ENCODE peak calls at places on chromosome 5, in five cellular contexts. One of them, this sample, is unnamed.

GRCh38 chr5:138466900-138467710 is 1.8 kb downstream of the EGR1 start:
- DNase-seq in right lobe of liver: no peak
- DNase-seq in left ventricle myocardium inferior: no peak
- DNase-seq in heart right ventricle: no peak
- DNase-seq in Caco-2: peak; percentile 54
- DNase-seq in this sample: peak; percentile 68

GRCh38 chr5:87210743-87211142 is 56.9 kb upstream of the RASA1 start:
- DNase-seq in right lobe of liver: no peak
- DNase-seq in left ventricle myocardium inferior: no peak
- DNase-seq in heart right ventricle: no peak
- DNase-seq in Caco-2: no peak
- DNase-seq in this sample: no peak

GRCh38 chr5:81768960-81769452 is 18.1 kb upstream of the SSBP2 start:
- DNase-seq in right lobe of liver: no peak
- DNase-seq in left ventricle myocardium inferior: no peak
- DNase-seq in heart right ventricle: no peak
- DNase-seq in Caco-2: no peak
- DNase-seq in this sample: no peak

GRCh38 chr5:94908889-94909480 is 290.5 kb downstream of the SLF1 start:
- DNase-seq in right lobe of liver: no peak
- DNase-seq in left ventricle myocardium inferior: no peak
- DNase-seq in heart right ventricle: no peak
- DNase-seq in Caco-2: no peak
- DNase-seq in this sample: no peak

GRCh38 chr5:150153957-150154617 is 1.6 kb downstream of the PDGFRB start:
- DNase-seq in right lobe of liver: no peak
- DNase-seq in left ventricle myocardium inferior: no peak
- DNase-seq in heart right ventricle: no peak
- DNase-seq in Caco-2: no peak
- DNase-seq in this sample: no peak

GRCh38 chr5:43121565-43122484 is 1.1 kb downstream of the ZNF131 start:
- DNase-seq in right lobe of liver: peak; percentile 33
- DNase-seq in left ventricle myocardium inferior: no peak
- DNase-seq in heart right ventricle: no peak
- DNase-seq in Caco-2: no peak
- DNase-seq in this sample: no peak

GRCh38 chr5:96288845-96289185 is 144.2 kb downstream of the PCSK1 start:
- DNase-seq in right lobe of liver: no peak
- DNase-seq in left ventricle myocardium inferior: no peak
- DNase-seq in heart right ventricle: no peak
- DNase-seq in Caco-2: no peak
- DNase-seq in this sample: no peak

GRCh38 chr5:81417052-81417451 is 23.1 kb upstream of the ACOT12 start:
- DNase-seq in right lobe of liver: no peak
- DNase-seq in left ventricle myocardium inferior: no peak
- DNase-seq in heart right ventricle: no peak
- DNase-seq in Caco-2: no peak
- DNase-seq in this sample: no peak

GRCh38 chr5:59790399-59791130 is 103.0 kb downstream of the PDE4D start:
- DNase-seq in right lobe of liver: no peak
- DNase-seq in left ventricle myocardium inferior: no peak
- DNase-seq in heart right ventricle: no peak
- DNase-seq in Caco-2: no peak
- DNase-seq in this sample: no peak

GRCh38 chr5:944992-945685 is 52.5 kb downstream of the TRIP13 start:
- DNase-seq in right lobe of liver: no peak
- DNase-seq in left ventricle myocardium inferior: no peak
- DNase-seq in heart right ventricle: no peak
- DNase-seq in Caco-2: no peak
- DNase-seq in this sample: peak; percentile 32

GRCh38 chr5:155735388-155735787 is 591.6 kb upstream of the SGCD start:
- DNase-seq in right lobe of liver: no peak
- DNase-seq in left ventricle myocardium inferior: peak; percentile 77
- DNase-seq in heart right ventricle: peak; percentile 59
- DNase-seq in Caco-2: no peak
- DNase-seq in this sample: no peak

GRCh38 chr5:38556599-38557308 is at the start of gene LIFR:
- DNase-seq in right lobe of liver: peak; percentile 76
- DNase-seq in left ventricle myocardium inferior: peak; percentile 89
- DNase-seq in heart right ventricle: peak; percentile 84
- DNase-seq in Caco-2: no peak
- DNase-seq in this sample: peak; percentile 91

GRCh38 chr5:135829681-135830383 is 4.6 kb upstream of the SLC25A48 start:
- DNase-seq in right lobe of liver: peak; percentile 51
- DNase-seq in left ventricle myocardium inferior: peak; percentile 57
- DNase-seq in heart right ventricle: peak; percentile 36
- DNase-seq in Caco-2: peak; percentile 63
- DNase-seq in this sample: peak; percentile 78

GRCh38 chr5:175542232-175542965 is 64.0 kb downstream of the SFXN1 start:
- DNase-seq in right lobe of liver: no peak
- DNase-seq in left ventricle myocardium inferior: no peak
- DNase-seq in heart right ventricle: no peak
- DNase-seq in Caco-2: no peak
- DNase-seq in this sample: no peak

GRCh38 chr5:91787718-91788117 is 404.6 kb upstream of the ARRDC3 start:
- DNase-seq in right lobe of liver: no peak
- DNase-seq in left ventricle myocardium inferior: no peak
- DNase-seq in heart right ventricle: no peak
- DNase-seq in Caco-2: no peak
- DNase-seq in this sample: no peak

GRCh38 chr5:151720195-151720594 is 33.5 kb upstream of the SPARC start:
- DNase-seq in right lobe of liver: no peak
- DNase-seq in left ventricle myocardium inferior: no peak
- DNase-seq in heart right ventricle: no peak
- DNase-seq in Caco-2: no peak
- DNase-seq in this sample: no peak
- H3K36me3 ChIP-seq in right lobe of liver: no peaks in the 10 kb centered on the region
- H3K36me3 ChIP-seq in left ventricle myocardium inferior: no peaks in the 10 kb centered on the region
- H3K36me3 ChIP-seq in heart right ventricle: no peaks in the 10 kb centered on the region
- H3K36me3 ChIP-seq in Caco-2: no peaks in the 10 kb centered on the region
- H3K36me3 ChIP-seq in this sample: no peaks in the 10 kb centered on the region

GRCh38 chr5:179825655-179826182 is 5.0 kb downstream of the SQSTM1 start:
- DNase-seq in right lobe of liver: no peak
- DNase-seq in left ventricle myocardium inferior: no peak
- DNase-seq in heart right ventricle: peak; percentile 2
- DNase-seq in Caco-2: peak; percentile 83
- DNase-seq in this sample: no peak

GRCh38 chr5:179829732-179830435 is 9.2 kb downstream of the SQSTM1 start:
- DNase-seq in right lobe of liver: no peak
- DNase-seq in left ventricle myocardium inferior: no peak
- DNase-seq in heart right ventricle: no peak
- DNase-seq in Caco-2: no peak
- DNase-seq in this sample: no peak

GRCh38 chr5:179827684-179828083 is 7.0 kb downstream of the SQSTM1 start:
- DNase-seq in right lobe of liver: no peak
- DNase-seq in left ventricle myocardium inferior: no peak
- DNase-seq in heart right ventricle: no peak
- DNase-seq in Caco-2: no peak
- DNase-seq in this sample: peak; percentile 70

GRCh38 chr5:179832039-179832745 is 11.5 kb downstream of the SQSTM1 start:
- DNase-seq in right lobe of liver: no peak
- DNase-seq in left ventricle myocardium inferior: no peak
- DNase-seq in heart right ventricle: no peak
- DNase-seq in Caco-2: no peak
- DNase-seq in this sample: no peak

GRCh38 chr5:179828756-179829421 is 8.2 kb downstream of the SQSTM1 start:
- DNase-seq in right lobe of liver: no peak
- DNase-seq in left ventricle myocardium inferior: no peak
- DNase-seq in heart right ventricle: no peak
- DNase-seq in Caco-2: no peak
- DNase-seq in this sample: no peak
- H3K36me3 ChIP-seq in right lobe of liver: peaks cover 97% of the 10 kb centered on the region
- H3K36me3 ChIP-seq in left ventricle myocardium inferior: peaks cover 100% of the 10 kb centered on the region
- H3K36me3 ChIP-seq in heart right ventricle: peaks cover 62% of the 10 kb centered on the region
- H3K36me3 ChIP-seq in Caco-2: peaks cover 19% of the 10 kb centered on the region
- H3K36me3 ChIP-seq in this sample: peaks cover 100% of the 10 kb centered on the region

GRCh38 chr5:180853522-180853921 is 7.6 kb downstream of the ZFP62 start:
- DNase-seq in right lobe of liver: no peak
- DNase-seq in left ventricle myocardium inferior: no peak
- DNase-seq in heart right ventricle: no peak
- DNase-seq in Caco-2: no peak
- DNase-seq in this sample: no peak
- H3K36me3 ChIP-seq in right lobe of liver: peaks cover 16% of the 10 kb centered on the region
- H3K36me3 ChIP-seq in left ventricle myocardium inferior: peaks cover 45% of the 10 kb centered on the region
- H3K36me3 ChIP-seq in heart right ventricle: peaks cover 26% of the 10 kb centered on the region
- H3K36me3 ChIP-seq in Caco-2: peaks cover 27% of the 10 kb centered on the region
- H3K36me3 ChIP-seq in this sample: peaks cover 50% of the 10 kb centered on the region

DNA sequence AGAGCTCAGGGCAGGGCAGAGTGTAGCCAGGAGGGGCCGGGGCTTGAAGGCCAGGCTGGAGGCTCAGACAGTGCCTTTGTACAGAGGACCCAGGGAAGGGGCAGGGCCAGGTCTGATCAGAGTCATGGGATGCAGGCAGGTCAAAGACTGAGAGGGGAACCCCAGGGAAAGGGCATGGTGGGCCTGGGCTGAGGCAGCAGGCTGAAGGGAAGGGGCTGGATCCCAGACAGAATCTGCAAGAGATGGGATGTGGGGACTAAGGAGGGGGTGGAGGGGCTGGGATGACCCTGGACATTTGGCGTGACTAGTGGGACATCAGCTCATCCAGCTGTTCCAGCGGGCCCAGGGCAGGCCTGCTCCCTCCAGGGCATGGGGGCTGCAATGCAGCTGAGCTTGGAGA is 15.5 kb upstream of the MRNIP start:
- DNase-seq in right lobe of liver: no peak
- DNase-seq in left ventricle myocardium inferior: no peak
- DNase-seq in heart right ventricle: no peak
- DNase-seq in Caco-2: no peak
- DNase-seq in this sample: no peak
- H3K36me3 ChIP-seq in right lobe of liver: peaks cover 16% of the 10 kb centered on the region
- H3K36me3 ChIP-seq in left ventricle myocardium inferior: peaks cover 74% of the 10 kb centered on the region
- H3K36me3 ChIP-seq in heart right ventricle: peaks cover 12% of the 10 kb centered on the region
- H3K36me3 ChIP-seq in Caco-2: peaks cover 2% of the 10 kb centered on the region
- H3K36me3 ChIP-seq in this sample: peaks cover 81% of the 10 kb centered on the region

GRCh38 chr5:140694276-140694675 is 3.0 kb downstream of the HARS2 start:
- DNase-seq in right lobe of liver: no peak
- DNase-seq in left ventricle myocardium inferior: no peak
- DNase-seq in heart right ventricle: no peak
- DNase-seq in Caco-2: no peak
- DNase-seq in this sample: no peak
- H3K36me3 ChIP-seq in right lobe of liver: peaks cover 50% of the 10 kb centered on the region
- H3K36me3 ChIP-seq in left ventricle myocardium inferior: peaks cover 58% of the 10 kb centered on the region
- H3K36me3 ChIP-seq in heart right ventricle: peaks cover 50% of the 10 kb centered on the region
- H3K36me3 ChIP-seq in Caco-2: peaks cover 8% of the 10 kb centered on the region
- H3K36me3 ChIP-seq in this sample: peaks cover 60% of the 10 kb centered on the region

DNA sequence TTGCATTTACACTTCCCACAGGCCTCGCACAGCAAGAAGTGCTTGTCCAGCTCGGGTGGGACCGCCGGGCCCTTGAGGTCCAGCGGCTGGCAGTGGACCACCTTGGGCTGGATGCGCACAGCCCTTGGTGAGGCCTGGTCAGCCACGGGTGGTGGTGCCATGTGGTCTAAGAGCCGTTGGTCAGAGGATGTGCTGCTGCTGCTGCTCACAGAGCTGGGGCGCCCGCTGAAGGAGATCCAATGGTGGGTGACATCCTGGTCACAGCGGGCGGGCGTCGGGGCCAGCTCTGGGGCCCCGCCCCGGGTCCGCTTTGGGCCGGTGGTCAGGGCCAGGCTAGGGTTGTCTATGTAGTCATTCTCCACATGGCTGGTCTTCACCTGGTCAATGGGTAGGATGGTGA is 10.2 kb downstream of the SPRY4 start:
- DNase-seq in right lobe of liver: no peak
- DNase-seq in left ventricle myocardium inferior: no peak
- DNase-seq in heart right ventricle: no peak
- DNase-seq in Caco-2: no peak
- DNase-seq in this sample: peak; percentile 61
- H3K36me3 ChIP-seq in right lobe of liver: no peaks in the 10 kb centered on the region
- H3K36me3 ChIP-seq in left ventricle myocardium inferior: peaks cover 27% of the 10 kb centered on the region
- H3K36me3 ChIP-seq in heart right ventricle: no peaks in the 10 kb centered on the region
- H3K36me3 ChIP-seq in Caco-2: peaks cover 2% of the 10 kb centered on the region
- H3K36me3 ChIP-seq in this sample: peaks cover 57% of the 10 kb centered on the region

This sample was measured in upper lobe of right lung.